ENCODE peak calls at places on chromosomes 6 and 20, in five cellular contexts. N is AML-193; M is hippocampal formation; I is naive thymus-derived CD8-positive, alpha-beta T cell; D is ascending aorta. X is an unnamed sample.

GRCh38 chr6:11331136-11331535 is 98.7 kb upstream of the NEDD9 start:
- DNase-seq in M (no peak), D (no peak), N (no peak), I (no peak), X (no peak)

GRCh38 chr20:18527836-18528235 is 20.1 kb downstream of the SEC23B start:
- DNase-seq in D (no peak), M (no peak), I (no peak), N (no peak), X (no peak)

GRCh38 chr6:145252737-145253136 is 482.6 kb downstream of the EPM2A start:
- DNase-seq in D (no peak), N (no peak), M (no peak), I (no peak), X (no peak)

GRCh38 chr6:7137335-7138106 is 29.8 kb downstream of the RREB1 start:
- DNase-seq in M (no peak), I (peak; percentile 44), N (no peak), D (no peak), X (no peak)

GRCh38 chr20:47989957-47990356 is 204.7 kb upstream of the SULF2 start:
- DNase-seq in D (no peak), I (no peak), N (no peak), M (no peak), X (no peak)

GRCh38 chr20:18288748-18289705 is 700 bp downstream of the ZNF133 start:
- DNase-seq in I (no peak), N (no peak), D (no peak), M (no peak), X (no peak)

GRCh38 chr6:134764741-134765140 is 185.2 kb downstream of the ALDH8A1 start:
- DNase-seq in D (no peak), N (no peak), I (no peak), M (no peak), X (no peak)

GRCh38 chr6:35370124-35370741 is 27.9 kb downstream of the PPARD start:
- DNase-seq in I (no peak), N (peak; percentile 100), D (peak; percentile 71), M (peak; percentile 64), X (peak; percentile 41)

GRCh38 chr6:129490551-129491245 is 219.3 kb downstream of the ARHGAP18 start:
- DNase-seq in N (peak; percentile 90), I (peak; percentile 51), D (no peak), M (no peak), X (no peak)

X was measured in occipital lobe.